ENCODE peak calls at places on chromosomes 6 and 20, in four cellular contexts. N is AG04450, Z is GM13976, Q is pancreas. X is an unnamed sample.

GRCh38 chr6:157023958-157024357 is 246.8 kb downstream of the ARID1B start:
- DNase-seq in N (no peak), Z (no peak), Q (no peak), X (no peak)

GRCh38 chr6:139394027-139394649 is 19.7 kb upstream of the CITED2 start:
- DNase-seq in N (no peak), Z (no peak), Q (no peak), X (no peak)

GRCh38 chr6:24919404-24919892 is 16.3 kb downstream of the RIPOR2 start:
- DNase-seq in N (no peak), Z (no peak), Q (no peak), X (peak; percentile 46)

GRCh38 chr6:101722481-101722880 is 329.0 kb downstream of the GRIK2 start:
- DNase-seq in N (no peak), Z (no peak), Q (no peak), X (no peak)

GRCh38 chr6:82364087-82365010 is 732 bp downstream of the TPBG start:
- DNase-seq in N (no peak), Z (peak; percentile 46), Q (peak; percentile 57), X (peak; percentile 19)

GRCh38 chr6:90399970-90400369 is 103.3 kb upstream of the BACH2 start:
- DNase-seq in N (no peak), Z (no peak), Q (no peak), X (peak; percentile 44)

GRCh38 chr6:5333653-5334052 is 72.3 kb downstream of the FARS2 start:
- DNase-seq in N (no peak), Z (no peak), Q (no peak), X (no peak)

GRCh38 chr20:5863040-5863811 is 87.1 kb downstream of the TRMT6 start:
- DNase-seq in N (no peak), Z (no peak), Q (peak; percentile 44), X (no peak)

GRCh38 chr6:43758617-43759050 is 11.4 kb upstream of the VEGFA start:
- DNase-seq in N (no peak), Z (peak; percentile 73), Q (no peak), X (peak; percentile 49)

GRCh38 chr20:63035284-63036185 is 28.8 kb upstream of the BHLHE23 start:
- DNase-seq in N (no peak), Z (no peak), Q (no peak), X (no peak)

GRCh38 chr6:161798844-161799394 is 525.1 kb upstream of the AGPAT4 start:
- DNase-seq in N (no peak), Z (no peak), Q (no peak), X (no peak)

GRCh38 chr6:41494212-41495115 is 51.7 kb upstream of the FOXP4 start:
- DNase-seq in N (no peak), Z (no peak), Q (no peak), X (no peak)

GRCh38 chr6:157831424-157832249 is 8.6 kb downstream of the SNX9 start:
- DNase-seq in N (no peak), Z (no peak), Q (no peak), X (no peak)

GRCh38 chr20:52305843-52306242 is 114.3 kb upstream of the ZFP64 start:
- DNase-seq in N (no peak), Z (no peak), Q (no peak), X (peak; percentile 48)

GRCh38 chr6:17418281-17419188 is 25.1 kb downstream of the CAP2 start:
- DNase-seq in N (no peak), Z (no peak), Q (no peak), X (no peak)

GRCh38 chr6:44221961-44222335 is 1.4 kb upstream of the SLC29A1 start:
- DNase-seq in N (no peak), Z (peak; percentile 11), Q (no peak), X (peak; percentile 20)

GRCh38 chr6:113361014-113361645 is 496.0 kb upstream of the MARCKS start:
- DNase-seq in N (no peak), Z (no peak), Q (no peak), X (no peak)

GRCh38 chr20:13991311-13991710 is 897 bp upstream of the SEL1L2 start:
- DNase-seq in N (no peak), Z (no peak), Q (no peak), X (no peak)
- TF ChIP-seq CTCF in N (no peak), Z (no peak), Q (no peak), X (no peak)

GRCh38 chr6:154457881-154458284 is 52.6 kb downstream of the CNKSR3 start:
- DNase-seq in N (no peak), Z (no peak), Q (no peak), X (no peak)
- TF ChIP-seq CTCF in N (no peak), Z (no peak), Q (no peak), X (no peak)

GRCh38 chr20:46681032-46681854 is 8.0 kb downstream of the TP53RK start:
- DNase-seq in N (no peak), Z (peak; percentile 69), Q (peak; percentile 51), X (peak; percentile 87)
- TF ChIP-seq CTCF in N (peak; percentile 85), Z (peak; percentile 82), Q (peak; percentile 85), X (peak; percentile 85)

GRCh38 chr6:30730611-30731435 is 10.7 kb downstream of the TUBB start:
- DNase-seq in N (no peak), Z (peak; percentile 80), Q (peak; percentile 82), X (peak; percentile 93)
- TF ChIP-seq CTCF in N (peak; percentile 50), Z (peak; percentile 91), Q (peak; percentile 69), X (peak; percentile 75)

DNA sequence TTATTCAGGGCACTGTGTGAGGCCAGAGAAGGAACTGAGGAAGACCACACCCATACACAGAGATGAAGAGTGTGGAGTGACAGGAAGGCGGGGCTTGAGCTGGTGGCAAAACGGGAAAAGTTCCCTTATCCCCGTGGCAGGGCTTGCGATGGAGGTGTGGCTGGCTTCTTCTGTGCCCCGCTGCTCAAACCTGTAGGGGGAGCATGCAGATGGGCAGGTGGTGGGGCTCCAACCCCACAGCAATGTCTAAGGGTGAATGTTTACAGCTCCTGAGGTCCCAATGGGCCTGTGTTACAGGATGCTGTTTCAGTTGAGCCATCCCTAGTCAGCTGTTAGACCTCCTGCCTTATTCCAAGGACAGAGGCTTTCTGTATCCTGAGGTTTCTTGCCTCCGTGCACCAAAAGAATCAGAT is 105.9 kb downstream of the LY86 start:
- DNase-seq in N (no peak), Z (no peak), Q (no peak), X (no peak)
- TF ChIP-seq CTCF in N (no peak), Z (no peak), Q (no peak), X (no peak)